ENCODE peak calls at places on chromosomes 6 and 20, in six cellular contexts. K is breast epithelium, O is psoas muscle, E is brain microvascular endothelial cell, L is PC-3, B is transverse colon. W is an unnamed sample.
A peak's percentile ranks its signal among the peaks of the same experiment; 100 is the strongest.

GRCh38 chr20:46012926-46013825 is 4.5 kb downstream of the MMP9 start:
- DNase-seq in K (no peak), O (no peak), E (no peak), L (no peak), B (no peak), W (no peak)

GRCh38 chr6:125510405-125510804 is 208.6 kb upstream of the HDDC2 start:
- DNase-seq in K (no peak), O (no peak), E (no peak), L (no peak), B (no peak), W (no peak)

GRCh38 chr6:139329224-139329623 is 37.4 kb upstream of the TXLNB start:
- DNase-seq in K (no peak), O (no peak), E (no peak), L (no peak), B (no peak), W (no peak)

GRCh38 chr20:19956976-19957375 is 60.2 kb upstream of the NAA20 start:
- DNase-seq in K (no peak), O (no peak), E (no peak), L (no peak), B (no peak), W (no peak)

GRCh38 chr6:112665114-112665513 is 318.0 kb downstream of the RFPL4B start:
- DNase-seq in K (no peak), O (no peak), E (peak; percentile 63), L (peak; percentile 34), B (no peak), W (no peak)

GRCh38 chr6:109458774-109459531 is 3.4 kb upstream of the MICAL1 start:
- DNase-seq in K (no peak), O (no peak), E (no peak), L (no peak), B (no peak), W (no peak)

GRCh38 chr6:20386218-20386617 is 15.5 kb upstream of the E2F3 start:
- DNase-seq in K (no peak), O (no peak), E (no peak), L (no peak), B (no peak), W (no peak)

GRCh38 chr6:112205521-112206458 is 48.6 kb downstream of the LAMA4 start:
- DNase-seq in K (no peak), O (no peak), E (peak; percentile 39), L (peak; percentile 82), B (no peak), W (no peak)

GRCh38 chr6:53735896-53736295 is 58.9 kb upstream of the LRRC1 start:
- DNase-seq in K (no peak), O (no peak), E (no peak), L (no peak), B (peak; percentile 23), W (no peak)

GRCh38 chr6:144718431-144718830 is 433.3 kb downstream of the UTRN start:
- DNase-seq in K (no peak), O (no peak), E (peak; percentile 16), L (peak; percentile 57), B (no peak), W (no peak)

GRCh38 chr6:130680118-130680517 is 147.1 kb upstream of the SMLR1 start:
- DNase-seq in K (no peak), O (no peak), E (no peak), L (no peak), B (no peak), W (no peak)

GRCh38 chr6:104700371-104701185 is 159.1 kb downstream of the HACE1 start:
- DNase-seq in K (no peak), O (no peak), E (no peak), L (no peak), B (no peak), W (no peak)

GRCh38 chr6:47283993-47284392 is 25.7 kb downstream of the TNFRSF21 start:
- DNase-seq in K (no peak), O (no peak), E (no peak), L (no peak), B (no peak), W (no peak)

GRCh38 chr6:47288245-47289090 is 21.2 kb downstream of the TNFRSF21 start:
- DNase-seq in K (no peak), O (no peak), E (no peak), L (no peak), B (no peak), W (no peak)

GRCh38 chr6:47292027-47292426 is 17.7 kb downstream of the TNFRSF21 start:
- DNase-seq in K (no peak), O (no peak), E (no peak), L (no peak), B (no peak), W (no peak)

GRCh38 chr6:47290124-47290834 is 19.4 kb downstream of the TNFRSF21 start:
- DNase-seq in K (no peak), O (no peak), E (no peak), L (no peak), B (no peak), W (no peak)

GRCh38 chr6:47286301-47286700 is 23.4 kb downstream of the TNFRSF21 start:
- DNase-seq in K (no peak), O (no peak), E (no peak), L (no peak), B (no peak), W (no peak)
- H3K36me3 ChIP-seq in K (no peaks in the 10 kb centered on the region), O (no peaks in the 10 kb centered on the region), E (no peaks in the 10 kb centered on the region), L (peaks cover 60% of the 10 kb centered on the region), B (no peaks in the 10 kb centered on the region), W (no peaks in the 10 kb centered on the region)

GRCh38 chr6:33082702-33083101 is 6.9 kb downstream of the HLA-DPB1 start:
- DNase-seq in K (no peak), O (peak; percentile 29), E (no peak), L (peak; percentile 12), B (peak; percentile 35), W (no peak)
- H3K27ac ChIP-seq in K (peak overlapping the region; percentile 11), O (no peak overlapping the region), E (no peak overlapping the region), L (no peak overlapping the region), B (peak overlapping the region; percentile 17), W (no peak overlapping the region)

GRCh38 chr6:149860834-149861602 is 3.1 kb downstream of the LRP11 start:
- DNase-seq in K (no peak), O (no peak), E (no peak), L (no peak), B (no peak), W (no peak)

GRCh38 chr6:149862901-149863595 is 1.1 kb downstream of the LRP11 start:
- DNase-seq in K (peak; percentile 90), O (peak; percentile 73), E (no peak), L (peak; percentile 87), B (peak; percentile 67), W (peak; percentile 61)

GRCh38 chr6:149860513-149860833 is 3.7 kb downstream of the LRP11 start:
- DNase-seq in K (no peak), O (no peak), E (no peak), L (no peak), B (no peak), W (no peak)

GRCh38 chr6:149863596-149863845 is 638 bp downstream of the LRP11 start:
- DNase-seq in K (no peak), O (no peak), E (no peak), L (no peak), B (no peak), W (peak; percentile 34)

DNA sequence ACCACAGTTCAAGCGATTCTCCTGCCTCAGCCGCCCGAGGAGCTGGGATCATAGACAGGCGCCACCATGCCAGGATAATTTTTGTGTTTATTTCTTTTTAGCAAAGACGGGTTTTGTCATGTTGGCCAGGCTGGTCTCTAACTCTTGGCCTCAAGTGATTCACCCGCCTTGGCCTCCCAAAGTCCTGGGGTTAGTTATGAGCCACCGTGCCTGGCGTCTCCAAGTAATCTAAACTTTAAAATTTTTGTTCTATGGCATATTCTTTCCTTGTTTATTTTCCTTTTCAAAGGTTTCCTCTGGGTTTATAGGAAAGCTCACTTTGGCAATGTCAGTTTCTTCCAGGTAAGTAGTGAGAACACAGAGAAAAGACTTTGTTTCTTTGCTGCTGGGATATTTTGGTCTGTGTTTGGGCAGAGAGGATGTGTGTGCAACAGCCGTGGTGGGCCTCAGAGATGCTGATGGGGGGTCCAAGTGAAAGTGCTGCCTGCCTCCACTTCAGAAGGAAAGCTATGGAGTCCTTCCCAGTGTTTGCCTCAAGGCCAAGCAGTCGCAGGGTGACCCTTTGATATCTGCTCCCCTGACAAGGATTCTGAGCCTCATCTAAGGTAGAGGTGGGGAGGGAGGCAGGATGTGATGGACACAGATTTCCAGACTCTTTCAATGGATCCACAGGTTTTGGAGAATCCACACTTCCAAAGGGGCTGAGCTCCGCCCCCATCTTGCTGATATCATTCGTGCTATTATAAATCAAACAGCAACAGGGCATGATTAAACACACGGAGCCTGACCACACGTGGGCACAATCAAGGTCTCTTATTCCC is 2.3 kb downstream of the LRP11 start:
- DNase-seq in K (no peak), O (no peak), E (no peak), L (no peak), B (no peak), W (peak; percentile 18)
- H3K4me3 ChIP-seq in K (no peak overlapping the region), O (peak overlapping the region; percentile 81), E (no peak overlapping the region), L (peak overlapping the region; percentile 79), B (no peak overlapping the region), W (no peak overlapping the region)

DNA sequence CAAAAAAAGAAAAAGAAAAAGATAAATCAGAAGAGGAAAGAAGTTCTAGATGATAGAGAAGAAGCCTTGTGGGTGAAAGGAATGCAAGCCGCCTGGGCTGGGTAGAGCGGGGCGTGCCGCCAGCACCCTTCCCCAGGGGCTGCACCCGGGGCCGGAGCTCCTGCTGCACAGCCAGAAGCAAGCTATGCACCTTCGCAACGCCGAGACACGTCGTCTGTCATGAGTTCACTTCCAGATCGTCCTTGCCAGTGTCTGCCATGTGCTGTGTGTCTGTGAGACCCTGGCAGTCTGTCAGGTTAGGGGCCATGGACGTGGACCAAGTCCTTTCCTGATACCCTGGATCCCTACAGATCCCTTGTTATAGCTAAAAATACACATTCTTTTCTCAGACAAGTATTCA is 25.5 kb upstream of the ADRM1 start:
- DNase-seq in K (no peak), O (no peak), E (no peak), L (no peak), B (no peak), W (no peak)
- H3K36me3 ChIP-seq in K (peaks cover 20% of the 10 kb centered on the region), O (peaks cover 2% of the 10 kb centered on the region), E (peaks cover 40% of the 10 kb centered on the region), L (peaks cover 34% of the 10 kb centered on the region), B (no peaks in the 10 kb centered on the region), W (peaks cover 11% of the 10 kb centered on the region)

DNA sequence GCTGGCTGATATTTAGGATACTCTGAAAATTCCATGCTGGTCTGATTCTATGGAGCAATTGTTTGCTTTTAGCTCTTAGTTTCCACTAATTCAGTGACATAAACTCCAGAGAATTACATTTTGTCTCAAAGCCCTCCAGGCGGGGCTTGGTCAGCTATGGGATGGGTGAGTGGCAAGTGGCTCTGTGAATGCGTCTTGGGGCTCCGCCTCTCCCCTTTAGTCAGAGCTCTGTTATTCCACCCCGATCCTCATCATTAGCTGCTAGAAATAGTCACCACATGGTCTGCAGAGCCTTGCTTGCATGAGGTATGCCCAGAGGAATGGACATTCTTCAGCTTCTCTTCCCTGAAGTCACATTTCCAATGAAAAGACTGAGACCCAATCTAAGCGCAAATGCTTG is 540.6 kb downstream of the QKI start:
- DNase-seq in K (no peak), O (no peak), E (peak; percentile 85), L (no peak), B (no peak), W (no peak)
- H3K27ac ChIP-seq in K (no peak overlapping the region), O (peak overlapping the region; percentile 95), E (no peak overlapping the region), L (no peak overlapping the region), B (no peak overlapping the region), W (no peak overlapping the region)